ENCODE peak calls at places on chromosome X, in nine cellular contexts. Y is transverse colon, E is esophagus squamous epithelium, U is tibial nerve, W is body of pancreas, O is adrenal gland, A is A549, X is IMR-90, R is gastrocnemius medialis. I is an unnamed sample.

GRCh38 chrX:102950908-102951866 is 14.1 kb downstream of the RAB40AL start:
- DNase-seq in Y (peak), E (no peak), U (peak), W (peak), O (peak), A (peak), X (peak), R (no peak), I (no peak)

GRCh38 chrX:45851434-45851991 is 650.8 kb upstream of the DIPK2B start:
- DNase-seq in Y (peak), E (no peak), U (no peak), W (no peak), O (no peak), A (peak), X (no peak), R (no peak), I (no peak)

GRCh38 chrX:3244955-3245354 is 101.5 kb downstream of the MXRA5 start:
- DNase-seq in Y (no peak), E (no peak), U (no peak), W (no peak), O (peak), A (no peak), X (no peak), R (no peak), I (no peak)

GRCh38 chrX:71514367-71515038 is 18.4 kb upstream of the OGT start:
- DNase-seq in Y (peak), E (no peak), U (no peak), W (no peak), O (no peak), A (no peak), X (no peak), R (no peak), I (no peak)

GRCh38 chrX:84729809-84730208 is 227.6 kb upstream of the HDX start:
- DNase-seq in Y (no peak), E (no peak), U (peak), W (peak), O (peak), A (peak), X (peak), R (no peak), I (peak)

GRCh38 chrX:24149346-24150050 is at the start of gene ZFX:
- DNase-seq in Y (peak), E (peak), U (no peak), W (peak), O (peak), A (no peak), X (peak), R (peak), I (no peak)

GRCh38 chrX:71158603-71159002 is 14.0 kb downstream of the NLGN3 start:
- DNase-seq in Y (no peak), E (no peak), U (no peak), W (no peak), O (no peak), A (no peak), X (no peak), R (no peak), I (no peak)

GRCh38 chrX:2626750-2627149 is 64.3 kb upstream of the CD99 start:
- DNase-seq in Y (no peak), E (no peak), U (no peak), W (no peak), O (no peak), A (no peak), X (no peak), R (no peak), I (no peak)

GRCh38 chrX:23003121-23003520 is 3.4 kb downstream of the DDX53 start:
- DNase-seq in Y (no peak), E (no peak), U (no peak), W (no peak), O (no peak), A (no peak), X (peak), R (no peak), I (peak)

GRCh38 chrX:46354481-46354880 is 190.7 kb downstream of the ZNF674 start:
- DNase-seq in Y (no peak), E (no peak), U (no peak), W (no peak), O (no peak), A (no peak), X (no peak), R (no peak), I (no peak)

GRCh38 chrX:125202486-125203378 is 116.9 kb upstream of the TEX13C start:
- DNase-seq in Y (no peak), E (no peak), U (no peak), W (peak), O (peak), A (no peak), X (no peak), R (no peak), I (no peak)

GRCh38 chrX:122133478-122133877 is 1050.6 kb upstream of the GRIA3 start:
- DNase-seq in Y (no peak), E (no peak), U (no peak), W (no peak), O (no peak), A (no peak), X (no peak), R (no peak), I (no peak)

GRCh38 chrX:130245441-130245840 is 23.3 kb downstream of the ZNF280C start:
- DNase-seq in Y (no peak), E (no peak), U (no peak), W (no peak), O (no peak), A (no peak), X (peak), R (no peak), I (no peak)

GRCh38 chrX:131577999-131578734 is 34.3 kb downstream of the OR13H1 start:
- DNase-seq in Y (no peak), E (no peak), U (no peak), W (no peak), O (no peak), A (no peak), X (no peak), R (no peak), I (no peak)

GRCh38 chrX:30212172-30212571 is 3.2 kb upstream of the MAGEB2 start:
- DNase-seq in Y (no peak), E (no peak), U (no peak), W (no peak), O (no peak), A (no peak), X (no peak), R (no peak), I (no peak)

GRCh38 chrX:15242899-15243555 is 26.9 kb downstream of the ASB9 start:
- DNase-seq in Y (peak), E (no peak), U (peak), W (peak), O (peak), A (peak), X (peak), R (no peak), I (no peak)

GRCh38 chrX:47706575-47706974 is 47.6 kb upstream of the UXT start:
- DNase-seq in Y (no peak), E (no peak), U (no peak), W (no peak), O (no peak), A (no peak), X (peak), R (no peak), I (no peak)

GRCh38 chrX:129634541-129634940 is 20.2 kb downstream of the APLN start:
- DNase-seq in Y (no peak), E (no peak), U (no peak), W (no peak), O (no peak), A (no peak), X (no peak), R (no peak), I (no peak)

GRCh38 chrX:41332408-41332987 is 1.5 kb upstream of the DDX3X start:
- DNase-seq in Y (peak), E (peak), U (no peak), W (peak), O (peak), A (no peak), X (peak), R (no peak), I (no peak)

GRCh38 chrX:110462957-110463356 is 104.3 kb downstream of the RTL9 start:
- DNase-seq in Y (no peak), E (no peak), U (no peak), W (peak), O (no peak), A (no peak), X (no peak), R (no peak), I (no peak)

GRCh38 chrX:20116087-20116574 is 576 bp downstream of the MAP7D2 start:
- DNase-seq in Y (no peak), E (no peak), U (no peak), W (no peak), O (no peak), A (no peak), X (no peak), R (no peak), I (no peak)

GRCh38 chrX:31038585-31039326 is 33.1 kb downstream of the FTHL17 start:
- DNase-seq in Y (peak), E (no peak), U (peak), W (peak), O (peak), A (peak), X (peak), R (no peak), I (no peak)

GRCh38 chrX:28135378-28136047 is 154.3 kb upstream of the DCAF8L1 start:
- DNase-seq in Y (no peak), E (no peak), U (no peak), W (no peak), O (no peak), A (no peak), X (peak), R (no peak), I (no peak)

GRCh38 chrX:153590961-153591956 is 7.7 kb downstream of the CCNQ start:
- DNase-seq in Y (peak), E (no peak), U (no peak), W (peak), O (peak), A (no peak), X (no peak), R (no peak), I (no peak)
- TF ChIP-seq POLR2A in Y (no peak), E (no peak), U (no peak), W (no peak), O (no peak), A (no peak), X (no peak), R (no peak), I (no peak)

DNA sequence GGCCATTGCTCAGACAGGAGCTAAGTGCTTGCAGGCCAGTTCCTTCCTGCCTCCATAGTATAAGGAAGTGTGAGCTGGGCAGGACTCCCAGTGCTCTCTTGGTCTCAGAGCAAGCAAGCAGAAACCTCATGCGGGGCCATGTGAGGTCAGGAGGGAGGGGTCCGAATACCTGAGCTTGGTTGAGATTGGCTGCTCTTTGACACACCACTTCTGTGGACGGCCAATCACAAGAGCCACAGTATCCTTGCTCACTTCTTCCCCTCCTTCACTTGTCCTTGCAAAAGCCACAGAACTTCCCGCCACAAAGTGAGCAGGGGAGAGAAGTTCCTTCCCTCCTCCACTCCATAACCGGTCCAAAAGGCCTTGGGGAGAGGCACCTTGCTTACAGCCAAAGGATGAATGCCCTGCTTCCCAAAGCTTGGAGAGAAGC is 56.7 kb downstream of the PRPS1 start:
- DNase-seq in Y (peak), E (peak), U (peak), W (peak), O (peak), A (no peak), X (no peak), R (peak), I (no peak)
- TF ChIP-seq POLR2A in Y (no peak), E (peak), U (no peak), W (peak), O (no peak), A (no peak), X (no peak), R (no peak), I (no peak)

DNA sequence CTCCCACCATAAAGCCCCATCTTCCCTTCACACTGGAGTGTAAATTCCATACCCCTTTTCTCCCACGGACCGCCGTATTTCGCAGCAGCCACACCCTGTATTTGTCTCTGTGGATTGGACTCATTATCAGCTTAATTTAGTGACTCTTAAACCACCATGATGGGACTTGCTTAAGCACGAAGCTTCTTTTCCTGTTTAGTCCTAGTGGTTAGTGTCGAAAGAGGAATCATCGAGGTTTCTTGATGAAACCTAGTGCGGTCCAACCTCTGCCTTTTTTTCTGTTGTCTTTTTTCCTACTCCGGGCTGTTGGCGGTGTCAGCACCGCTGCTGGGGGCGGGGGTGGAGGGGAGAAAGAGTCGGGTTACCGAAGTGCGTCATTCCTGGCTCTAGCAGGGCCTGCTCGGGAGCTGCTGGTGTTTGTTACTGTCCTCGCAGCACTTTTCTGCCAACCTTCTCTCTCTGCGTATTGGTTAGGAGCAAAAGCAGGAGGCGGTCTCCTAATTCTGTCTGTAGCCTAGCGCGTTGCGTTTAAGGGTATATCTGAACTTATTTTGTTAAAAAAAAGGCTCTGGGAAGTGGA is 1.4 kb downstream of the STAG2 start:
- DNase-seq in Y (peak), E (peak), U (peak), W (peak), O (peak), A (peak), X (peak), R (peak), I (peak)
- TF ChIP-seq POLR2A in Y (peak), E (peak), U (peak), W (peak), O (peak), A (no peak), X (peak), R (peak), I (peak)

DNA sequence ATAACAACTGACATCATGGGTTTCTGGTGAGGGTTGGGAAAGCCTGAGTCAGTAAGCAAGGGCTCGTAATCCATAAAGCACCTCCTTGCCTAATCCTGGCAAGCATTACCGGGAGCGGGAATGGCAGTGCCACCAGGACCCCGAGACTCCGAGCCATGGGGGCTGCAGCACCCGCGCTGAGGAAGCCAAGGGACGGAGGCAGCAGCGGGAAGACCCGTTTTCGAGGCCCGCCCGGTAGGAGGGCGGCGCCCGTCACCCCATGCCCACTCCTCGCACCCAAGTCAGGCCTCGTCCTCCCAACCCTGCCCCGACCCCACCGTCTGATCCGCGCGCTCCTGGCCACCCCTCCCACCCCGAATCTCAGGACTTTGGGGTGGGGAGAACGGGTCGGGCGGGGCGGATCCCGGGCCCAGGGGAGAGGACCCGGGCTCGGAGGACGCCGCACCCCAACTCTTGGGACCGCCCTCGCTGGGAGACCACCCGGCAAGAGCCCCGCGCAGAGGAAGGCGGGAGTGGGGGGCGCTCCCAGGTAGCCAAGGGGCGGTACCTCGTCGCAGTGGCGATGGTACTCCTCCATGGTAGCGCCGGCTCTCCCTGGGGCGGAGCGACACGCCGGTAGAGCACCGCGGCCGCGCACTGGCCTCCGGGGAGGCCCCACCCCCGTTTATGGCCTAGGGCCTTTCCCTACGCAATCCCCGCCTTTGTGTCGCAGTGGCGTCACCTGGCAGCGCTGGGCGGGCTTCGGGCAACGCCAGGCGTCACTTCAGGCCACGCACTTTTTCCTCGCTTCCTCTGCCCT is at the start of gene DYNLT3:
- DNase-seq in Y (peak), E (peak), U (peak), W (peak), O (peak), A (peak), X (peak), R (peak), I (peak)
- TF ChIP-seq POLR2A in Y (peak), E (peak), U (peak), W (peak), O (peak), A (no peak), X (peak), R (peak), I (peak)

I was measured in H54.